ENCODE peak calls at places on chromosome 21, in six cellular contexts. One of them, this sample, is unnamed. For H3K36me3, the result is how much of the 10 kb centered on the place peaks cover.

GRCh38 chr21:15333943-15334342 is 269.1 kb upstream of the NRIP1 start:
- DNase-seq in CD8-positive, alpha-beta memory T cell: no peak
- DNase-seq in left lung: no peak
- DNase-seq in lower lobe of right lung: no peak
- DNase-seq in naive thymus-derived CD4-positive, alpha-beta T cell: no peak
- DNase-seq in mesendoderm: no peak
- DNase-seq in this sample: no peak

GRCh38 chr21:37677006-37677405 is 239.3 kb downstream of the KCNJ6 start:
- DNase-seq in left lung: no peak
- DNase-seq in lower lobe of right lung: no peak
- DNase-seq in mesendoderm: no peak
- DNase-seq in naive thymus-derived CD4-positive, alpha-beta T cell: no peak
- DNase-seq in CD8-positive, alpha-beta memory T cell: no peak
- DNase-seq in this sample: no peak

GRCh38 chr21:39387461-39388037 is 38.7 kb upstream of the HMGN1 start:
- DNase-seq in left lung: peak
- DNase-seq in mesendoderm: peak
- DNase-seq in lower lobe of right lung: peak
- DNase-seq in CD8-positive, alpha-beta memory T cell: peak
- DNase-seq in naive thymus-derived CD4-positive, alpha-beta T cell: peak
- DNase-seq in this sample: peak

GRCh38 chr21:37061926-37062591 is 10.8 kb downstream of the PIGP start:
- DNase-seq in mesendoderm: no peak
- DNase-seq in left lung: no peak
- DNase-seq in lower lobe of right lung: no peak
- DNase-seq in CD8-positive, alpha-beta memory T cell: no peak
- DNase-seq in naive thymus-derived CD4-positive, alpha-beta T cell: no peak
- DNase-seq in this sample: no peak

GRCh38 chr21:36113647-36114428 is 21.0 kb upstream of the CBR3 start:
- DNase-seq in naive thymus-derived CD4-positive, alpha-beta T cell: peak
- DNase-seq in left lung: peak
- DNase-seq in mesendoderm: no peak
- DNase-seq in CD8-positive, alpha-beta memory T cell: no peak
- DNase-seq in lower lobe of right lung: peak
- DNase-seq in this sample: no peak

GRCh38 chr21:41573902-41574690 is 66.1 kb upstream of the TMPRSS2 start:
- DNase-seq in CD8-positive, alpha-beta memory T cell: no peak
- DNase-seq in lower lobe of right lung: no peak
- DNase-seq in left lung: no peak
- DNase-seq in mesendoderm: no peak
- DNase-seq in naive thymus-derived CD4-positive, alpha-beta T cell: no peak
- DNase-seq in this sample: no peak

GRCh38 chr21:20943476-20944085 is 54.6 kb upstream of the NCAM2 start:
- DNase-seq in CD8-positive, alpha-beta memory T cell: no peak
- DNase-seq in naive thymus-derived CD4-positive, alpha-beta T cell: no peak
- DNase-seq in mesendoderm: no peak
- DNase-seq in left lung: no peak
- DNase-seq in lower lobe of right lung: no peak
- DNase-seq in this sample: no peak

GRCh38 chr21:36966066-36966845 is at the start of gene HLCS:
- DNase-seq in left lung: peak
- DNase-seq in mesendoderm: peak
- DNase-seq in CD8-positive, alpha-beta memory T cell: peak
- DNase-seq in lower lobe of right lung: peak
- DNase-seq in naive thymus-derived CD4-positive, alpha-beta T cell: peak
- DNase-seq in this sample: peak

GRCh38 chr21:38531142-38531541 is 32.9 kb upstream of the ERG start:
- DNase-seq in lower lobe of right lung: no peak
- DNase-seq in CD8-positive, alpha-beta memory T cell: no peak
- DNase-seq in mesendoderm: no peak
- DNase-seq in left lung: no peak
- DNase-seq in naive thymus-derived CD4-positive, alpha-beta T cell: no peak
- DNase-seq in this sample: peak

GRCh38 chr21:41142051-41142795 is 25.7 kb upstream of the BACE2 start:
- DNase-seq in lower lobe of right lung: no peak
- DNase-seq in CD8-positive, alpha-beta memory T cell: no peak
- DNase-seq in left lung: no peak
- DNase-seq in mesendoderm: peak
- DNase-seq in naive thymus-derived CD4-positive, alpha-beta T cell: no peak
- DNase-seq in this sample: peak

GRCh38 chr21:35053356-35054096 is 4.4 kb upstream of the RUNX1 start:
- DNase-seq in mesendoderm: no peak
- DNase-seq in lower lobe of right lung: no peak
- DNase-seq in CD8-positive, alpha-beta memory T cell: no peak
- DNase-seq in naive thymus-derived CD4-positive, alpha-beta T cell: no peak
- DNase-seq in left lung: no peak
- DNase-seq in this sample: no peak

GRCh38 chr21:15837603-15838002 is 107.8 kb downstream of the USP25 start:
- DNase-seq in left lung: no peak
- DNase-seq in lower lobe of right lung: no peak
- DNase-seq in mesendoderm: no peak
- DNase-seq in naive thymus-derived CD4-positive, alpha-beta T cell: no peak
- DNase-seq in CD8-positive, alpha-beta memory T cell: no peak
- DNase-seq in this sample: peak

GRCh38 chr21:35855463-35855862 is 204.9 kb downstream of the SETD4 start:
- DNase-seq in CD8-positive, alpha-beta memory T cell: no peak
- DNase-seq in lower lobe of right lung: no peak
- DNase-seq in mesendoderm: no peak
- DNase-seq in left lung: no peak
- DNase-seq in naive thymus-derived CD4-positive, alpha-beta T cell: no peak
- DNase-seq in this sample: no peak

GRCh38 chr21:18244721-18245486 is at the start of gene CHODL:
- DNase-seq in naive thymus-derived CD4-positive, alpha-beta T cell: no peak
- DNase-seq in mesendoderm: peak
- DNase-seq in CD8-positive, alpha-beta memory T cell: no peak
- DNase-seq in lower lobe of right lung: no peak
- DNase-seq in left lung: no peak
- DNase-seq in this sample: no peak

GRCh38 chr21:15560383-15561056 is 169.3 kb upstream of the USP25 start:
- DNase-seq in lower lobe of right lung: no peak
- DNase-seq in CD8-positive, alpha-beta memory T cell: no peak
- DNase-seq in left lung: no peak
- DNase-seq in mesendoderm: no peak
- DNase-seq in naive thymus-derived CD4-positive, alpha-beta T cell: no peak
- DNase-seq in this sample: no peak

GRCh38 chr21:35614412-35614901 is 445.9 kb downstream of the SETD4 start:
- DNase-seq in CD8-positive, alpha-beta memory T cell: no peak
- DNase-seq in mesendoderm: peak
- DNase-seq in naive thymus-derived CD4-positive, alpha-beta T cell: no peak
- DNase-seq in lower lobe of right lung: no peak
- DNase-seq in left lung: no peak
- DNase-seq in this sample: peak

GRCh38 chr21:37986751-37987399 is 70.6 kb upstream of the KCNJ6 start:
- DNase-seq in lower lobe of right lung: no peak
- DNase-seq in naive thymus-derived CD4-positive, alpha-beta T cell: no peak
- DNase-seq in left lung: no peak
- DNase-seq in CD8-positive, alpha-beta memory T cell: no peak
- DNase-seq in mesendoderm: no peak
- DNase-seq in this sample: no peak

GRCh38 chr21:27244796-27245195 is 277.9 kb upstream of the ADAMTS5 start:
- DNase-seq in naive thymus-derived CD4-positive, alpha-beta T cell: no peak
- DNase-seq in left lung: no peak
- DNase-seq in lower lobe of right lung: no peak
- DNase-seq in CD8-positive, alpha-beta memory T cell: no peak
- DNase-seq in mesendoderm: no peak
- DNase-seq in this sample: no peak

GRCh38 chr21:44751799-44752636 is 40.6 kb upstream of the TSPEAR start:
- DNase-seq in mesendoderm: no peak
- DNase-seq in naive thymus-derived CD4-positive, alpha-beta T cell: no peak
- DNase-seq in lower lobe of right lung: no peak
- DNase-seq in left lung: no peak
- DNase-seq in CD8-positive, alpha-beta memory T cell: peak
- DNase-seq in this sample: no peak

GRCh38 chr21:36491191-36491916 is 11.4 kb upstream of the CLDN14 start:
- DNase-seq in CD8-positive, alpha-beta memory T cell: no peak
- DNase-seq in naive thymus-derived CD4-positive, alpha-beta T cell: no peak
- DNase-seq in lower lobe of right lung: no peak
- DNase-seq in mesendoderm: no peak
- DNase-seq in left lung: no peak
- DNase-seq in this sample: peak

GRCh38 chr21:15192243-15192642 is 127.4 kb upstream of the NRIP1 start:
- DNase-seq in lower lobe of right lung: no peak
- DNase-seq in mesendoderm: no peak
- DNase-seq in naive thymus-derived CD4-positive, alpha-beta T cell: no peak
- DNase-seq in left lung: no peak
- DNase-seq in CD8-positive, alpha-beta memory T cell: no peak
- DNase-seq in this sample: no peak

GRCh38 chr21:40074198-40074597 is 207.0 kb downstream of the PCP4 start:
- DNase-seq in naive thymus-derived CD4-positive, alpha-beta T cell: no peak
- DNase-seq in mesendoderm: no peak
- DNase-seq in CD8-positive, alpha-beta memory T cell: no peak
- DNase-seq in lower lobe of right lung: no peak
- DNase-seq in left lung: no peak
- DNase-seq in this sample: no peak

GRCh38 chr21:8989883-8990325 is 1531.5 kb upstream of the TPTE start:
- DNase-seq in left lung: no peak
- DNase-seq in CD8-positive, alpha-beta memory T cell: no peak
- DNase-seq in mesendoderm: no peak
- DNase-seq in naive thymus-derived CD4-positive, alpha-beta T cell: no peak
- DNase-seq in lower lobe of right lung: no peak
- DNase-seq in this sample: no peak

GRCh38 chr21:34604556-34604955 is 10.4 kb downstream of the RCAN1 start:
- DNase-seq in naive thymus-derived CD4-positive, alpha-beta T cell: no peak
- DNase-seq in CD8-positive, alpha-beta memory T cell: no peak
- DNase-seq in left lung: no peak
- DNase-seq in lower lobe of right lung: no peak
- DNase-seq in mesendoderm: no peak
- DNase-seq in this sample: no peak

GRCh38 chr21:31251686-31252085 is 92.4 kb downstream of the TIAM1 start:
- DNase-seq in lower lobe of right lung: no peak
- DNase-seq in CD8-positive, alpha-beta memory T cell: no peak
- DNase-seq in naive thymus-derived CD4-positive, alpha-beta T cell: no peak
- DNase-seq in mesendoderm: no peak
- DNase-seq in left lung: no peak
- DNase-seq in this sample: no peak
- H3K36me3 ChIP-seq in lower lobe of right lung: under half
- H3K36me3 ChIP-seq in CD8-positive, alpha-beta memory T cell: under half
- H3K36me3 ChIP-seq in naive thymus-derived CD4-positive, alpha-beta T cell: under half
- H3K36me3 ChIP-seq in mesendoderm: under half
- H3K36me3 ChIP-seq in left lung: under half
- H3K36me3 ChIP-seq in this sample: under half

GRCh38 chr21:43688906-43689305 is 29.5 kb downstream of the RRP1B start:
- DNase-seq in CD8-positive, alpha-beta memory T cell: no peak
- DNase-seq in naive thymus-derived CD4-positive, alpha-beta T cell: no peak
- DNase-seq in mesendoderm: no peak
- DNase-seq in left lung: no peak
- DNase-seq in lower lobe of right lung: no peak
- DNase-seq in this sample: no peak

GRCh38 chr21:43689556-43690337 is 29.2 kb upstream of the PDXK start:
- DNase-seq in naive thymus-derived CD4-positive, alpha-beta T cell: no peak
- DNase-seq in lower lobe of right lung: no peak
- DNase-seq in mesendoderm: no peak
- DNase-seq in left lung: no peak
- DNase-seq in CD8-positive, alpha-beta memory T cell: no peak
- DNase-seq in this sample: no peak

GRCh38 chr21:43691086-43691795 is 27.7 kb upstream of the PDXK start:
- DNase-seq in lower lobe of right lung: peak
- DNase-seq in left lung: no peak
- DNase-seq in naive thymus-derived CD4-positive, alpha-beta T cell: no peak
- DNase-seq in CD8-positive, alpha-beta memory T cell: no peak
- DNase-seq in mesendoderm: no peak
- DNase-seq in this sample: no peak

GRCh38 chr21:43691801-43692200 is 27.1 kb upstream of the PDXK start:
- DNase-seq in mesendoderm: no peak
- DNase-seq in CD8-positive, alpha-beta memory T cell: no peak
- DNase-seq in naive thymus-derived CD4-positive, alpha-beta T cell: no peak
- DNase-seq in lower lobe of right lung: peak
- DNase-seq in left lung: no peak
- DNase-seq in this sample: no peak

GRCh38 chr21:43690346-43690745 is 28.6 kb upstream of the PDXK start:
- DNase-seq in lower lobe of right lung: peak
- DNase-seq in CD8-positive, alpha-beta memory T cell: no peak
- DNase-seq in naive thymus-derived CD4-positive, alpha-beta T cell: no peak
- DNase-seq in left lung: no peak
- DNase-seq in mesendoderm: no peak
- DNase-seq in this sample: no peak
- H3K36me3 ChIP-seq in lower lobe of right lung: half or more
- H3K36me3 ChIP-seq in CD8-positive, alpha-beta memory T cell: under half
- H3K36me3 ChIP-seq in naive thymus-derived CD4-positive, alpha-beta T cell: half or more
- H3K36me3 ChIP-seq in left lung: half or more
- H3K36me3 ChIP-seq in mesendoderm: under half
- H3K36me3 ChIP-seq in this sample: half or more

DNA sequence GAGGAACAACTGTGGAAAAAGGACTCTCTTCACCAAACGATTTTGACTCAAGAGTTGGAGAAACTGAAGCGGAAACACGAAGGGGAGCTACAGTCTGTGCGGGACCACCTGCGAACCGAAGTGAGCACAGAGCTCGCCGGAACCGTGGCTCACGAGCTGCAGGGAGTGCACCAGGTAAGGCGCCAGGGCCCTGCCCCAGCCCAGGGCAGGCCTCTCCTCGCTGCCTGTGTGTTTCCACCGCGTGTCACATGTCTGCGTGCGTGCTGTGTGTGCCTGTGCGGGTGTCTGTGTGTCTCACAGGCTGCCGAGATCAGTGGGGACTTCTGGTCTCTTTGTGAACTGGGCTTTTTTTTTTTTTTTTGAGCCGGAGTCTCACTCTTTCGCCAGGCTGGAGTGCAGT is 43.0 kb downstream of the PCNT start:
- DNase-seq in naive thymus-derived CD4-positive, alpha-beta T cell: no peak
- DNase-seq in mesendoderm: no peak
- DNase-seq in left lung: no peak
- DNase-seq in CD8-positive, alpha-beta memory T cell: no peak
- DNase-seq in lower lobe of right lung: no peak
- DNase-seq in this sample: no peak
- H3K36me3 ChIP-seq in naive thymus-derived CD4-positive, alpha-beta T cell: under half
- H3K36me3 ChIP-seq in mesendoderm: under half
- H3K36me3 ChIP-seq in left lung: half or more
- H3K36me3 ChIP-seq in CD8-positive, alpha-beta memory T cell: under half
- H3K36me3 ChIP-seq in lower lobe of right lung: half or more
- H3K36me3 ChIP-seq in this sample: half or more

DNA sequence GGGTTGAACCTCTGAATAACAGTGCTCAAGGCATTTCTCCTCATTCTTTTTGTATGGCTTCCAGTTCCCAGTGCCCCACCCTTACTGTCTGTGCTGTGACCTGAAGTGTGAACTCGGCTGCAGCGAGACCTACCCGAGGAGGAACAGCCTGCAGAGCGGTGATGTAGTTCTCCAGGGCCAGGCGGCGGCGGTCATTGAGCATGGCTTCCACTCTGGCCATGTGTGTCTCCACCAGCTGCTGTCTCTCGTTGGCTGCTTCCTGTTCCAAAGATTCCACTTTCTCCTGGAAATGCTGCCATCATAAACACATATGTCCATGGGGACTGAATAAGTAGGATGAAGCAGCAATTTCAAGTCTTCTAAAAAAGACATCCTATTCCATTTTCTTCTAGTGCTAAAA is 195.6 kb downstream of the APP start:
- DNase-seq in left lung: no peak
- DNase-seq in mesendoderm: no peak
- DNase-seq in naive thymus-derived CD4-positive, alpha-beta T cell: no peak
- DNase-seq in CD8-positive, alpha-beta memory T cell: no peak
- DNase-seq in lower lobe of right lung: no peak
- DNase-seq in this sample: no peak
- H3K36me3 ChIP-seq in left lung: under half
- H3K36me3 ChIP-seq in mesendoderm: under half
- H3K36me3 ChIP-seq in naive thymus-derived CD4-positive, alpha-beta T cell: under half
- H3K36me3 ChIP-seq in CD8-positive, alpha-beta memory T cell: under half
- H3K36me3 ChIP-seq in lower lobe of right lung: under half
- H3K36me3 ChIP-seq in this sample: under half

This sample was measured in adipocyte.